ENCODE peak calls at places on chromosomes 16 and 17, in seven cellular contexts. Q is H9, T is neural progenitor cell, E is endodermal cell, M is AG09319, B is RWPE1, H is GM12865. C is an unnamed sample.

GRCh38 chr17:40026816-40027613 is 11.8 kb downstream of the CSF3 start:
- DNase-seq in Q (peak; percentile 95), T (peak; percentile 92), E (peak; percentile 97), M (peak; percentile 43), B (peak; percentile 86), H (peak; percentile 86), C (peak; percentile 77)

GRCh38 chr16:81586976-81587625 is 142.5 kb downstream of the CMIP start:
- DNase-seq in Q (no peak), T (no peak), E (no peak), M (no peak), B (no peak), H (no peak), C (no peak)

GRCh38 chr16:82016268-82016667 is 5.0 kb upstream of the SDR42E1 start:
- DNase-seq in Q (no peak), T (no peak), E (no peak), M (peak; percentile 46), B (peak; percentile 49), H (no peak), C (no peak)

GRCh38 chr16:11833951-11834695 is 17.2 kb downstream of the RSL1D1 start:
- DNase-seq in Q (no peak), T (no peak), E (no peak), M (peak; percentile 67), B (peak; percentile 61), H (peak; percentile 24), C (no peak)

GRCh38 chr16:89314357-89314756 is 96.9 kb downstream of the ZNF778 start:
- DNase-seq in Q (no peak), T (no peak), E (no peak), M (no peak), B (no peak), H (no peak), C (no peak)

GRCh38 chr17:78609198-78609597 is 32.0 kb upstream of the DNAH17 start:
- DNase-seq in Q (no peak), T (no peak), E (no peak), M (no peak), B (no peak), H (no peak), C (no peak)

GRCh38 chr17:38742431-38743308 is 5.5 kb downstream of the PCGF2 start:
- DNase-seq in Q (no peak), T (no peak), E (no peak), M (peak; percentile 70), B (no peak), H (no peak), C (no peak)

GRCh38 chr16:20660325-20660724 is 37.2 kb downstream of the ACSM1 start:
- DNase-seq in Q (no peak), T (no peak), E (no peak), M (no peak), B (no peak), H (no peak), C (no peak)

GRCh38 chr17:36705651-36706436 is 104.5 kb downstream of the MRM1 start:
- DNase-seq in Q (peak; percentile 80), T (peak; percentile 74), E (peak; percentile 93), M (no peak), B (peak; percentile 72), H (peak; percentile 61), C (peak; percentile 66)

GRCh38 chr16:89402962-89403361 is 87.4 kb downstream of the ANKRD11 start:
- DNase-seq in Q (no peak), T (no peak), E (no peak), M (no peak), B (no peak), H (no peak), C (no peak)

GRCh38 chr16:2526135-2526534 is 5.1 kb downstream of the CEMP1 start:
- DNase-seq in Q (no peak), T (no peak), E (no peak), M (no peak), B (no peak), H (no peak), C (no peak)

GRCh38 chr17:62562656-62563055 is 64.8 kb upstream of the MRC2 start:
- DNase-seq in Q (no peak), T (no peak), E (no peak), M (no peak), B (no peak), H (no peak), C (no peak)

GRCh38 chr17:27466748-27467375 is 10.6 kb downstream of the KSR1 start:
- DNase-seq in Q (no peak), T (no peak), E (no peak), M (no peak), B (no peak), H (peak; percentile 95), C (no peak)

GRCh38 chr17:74011963-74012362 is 191.5 kb upstream of the RPL38 start:
- DNase-seq in Q (no peak), T (no peak), E (no peak), M (no peak), B (no peak), H (no peak), C (no peak)

GRCh38 chr17:21194210-21194609 is 19.8 kb downstream of the TMEM11 start:
- DNase-seq in Q (no peak), T (no peak), E (no peak), M (no peak), B (no peak), H (no peak), C (no peak)

GRCh38 chr17:39114744-39115534 is 36.5 kb downstream of the PLXDC1 start:
- DNase-seq in Q (no peak), T (no peak), E (no peak), M (peak; percentile 22), B (no peak), H (no peak), C (no peak)

GRCh38 chr17:39404542-39405378 is 3.3 kb upstream of the FBXL20 start:
- DNase-seq in Q (no peak), T (no peak), E (no peak), M (peak; percentile 41), B (peak; percentile 86), H (peak; percentile 16), C (no peak)

GRCh38 chr17:53061446-53061845 is 761.3 kb upstream of the KIF2B start:
- DNase-seq in Q (peak; percentile 92), T (no peak), E (peak; percentile 84), M (no peak), B (no peak), H (no peak), C (peak; percentile 8)

GRCh38 chr17:1509255-1509943 is 7.0 kb downstream of the INPP5K start:
- DNase-seq in Q (no peak), T (no peak), E (peak; percentile 48), M (no peak), B (no peak), H (no peak), C (peak; percentile 49)

GRCh38 chr16:3030872-3031212 is 5.9 kb downstream of the BICDL2 start:
- DNase-seq in Q (no peak), T (no peak), E (peak; percentile 47), M (no peak), B (no peak), H (no peak), C (no peak)

GRCh38 chr17:82062984-82063368 is 2.6 kb downstream of the DUS1L start:
- DNase-seq in Q (no peak), T (no peak), E (no peak), M (no peak), B (no peak), H (no peak), C (no peak)

GRCh38 chr17:44219126-44219635 is 294 bp downstream of the UBTF start:
- DNase-seq in Q (peak; percentile 72), T (peak; percentile 93), E (peak; percentile 87), M (no peak), B (peak; percentile 72), H (peak; percentile 89), C (no peak)
- TF ChIP-seq CTCF in Q (peak; percentile 42), T (peak; percentile 50), E (peak; percentile 66), M (peak; percentile 8), B (no peak), H (peak; percentile 54), C (peak; percentile 60)

DNA sequence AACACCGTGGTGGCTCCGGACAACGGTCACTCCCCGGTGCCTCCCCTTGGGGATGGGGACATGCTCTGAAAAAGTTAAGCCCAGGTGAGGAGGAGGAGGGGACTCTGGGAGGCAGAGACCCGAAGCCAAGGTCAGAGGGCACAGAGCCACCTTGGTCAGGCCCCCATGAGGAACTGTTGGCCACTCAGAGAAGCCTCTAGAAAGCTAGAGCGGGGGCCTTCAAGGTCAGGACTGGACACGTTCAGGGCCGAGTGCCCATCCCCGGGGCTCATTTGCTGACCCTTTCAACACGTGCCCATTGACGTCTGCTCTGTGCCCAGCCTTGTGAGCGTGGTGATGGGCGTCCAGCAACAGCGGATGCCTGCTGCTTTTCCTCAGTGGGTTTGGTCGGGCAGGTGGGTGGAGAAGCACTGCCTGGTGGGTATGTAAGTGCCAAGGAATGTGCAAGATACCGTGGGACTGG is 38.2 kb downstream of the HASPIN start:
- DNase-seq in Q (no peak), T (no peak), E (peak; percentile 44), M (no peak), B (no peak), H (no peak), C (no peak)
- TF ChIP-seq CTCF in Q (no peak), T (no peak), E (no peak), M (no peak), B (no peak), H (no peak), C (no peak)

DNA sequence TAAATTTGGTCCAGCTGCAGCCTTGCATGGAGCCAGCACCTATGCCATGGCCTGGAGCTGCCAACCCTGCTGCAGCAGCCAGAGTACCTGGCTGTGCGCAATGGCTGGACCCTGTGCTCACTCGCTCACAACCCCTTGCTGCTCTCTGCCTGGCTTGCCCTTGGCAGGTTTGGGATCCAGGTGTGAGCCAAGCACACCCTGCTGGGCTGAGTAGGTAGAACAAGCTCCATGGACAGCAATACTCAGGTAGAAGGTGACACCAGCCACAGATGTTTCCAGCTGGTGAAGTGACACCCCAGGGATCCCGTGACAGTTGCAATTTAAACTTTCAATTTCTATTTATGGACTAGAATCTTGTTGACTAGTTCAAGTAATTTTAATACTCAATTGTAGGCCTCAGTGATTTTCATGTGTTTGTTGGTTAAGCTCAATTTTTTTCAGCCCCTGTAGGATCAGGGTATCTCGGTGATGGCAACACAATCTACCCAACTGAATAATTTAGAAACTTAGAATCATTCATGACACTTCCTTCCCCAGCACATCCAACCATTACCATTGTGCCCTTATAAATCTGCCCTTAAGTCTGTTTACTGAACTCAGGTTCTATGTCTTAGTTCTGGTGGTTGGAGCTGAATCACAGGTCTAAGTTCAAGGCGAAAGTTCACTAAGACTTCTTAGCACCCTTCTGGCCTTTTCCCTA is 480.0 kb downstream of the PMP22 start:
- DNase-seq in Q (peak; percentile 70), T (no peak), E (peak; percentile 85), M (no peak), B (no peak), H (peak; percentile 2), C (no peak)
- TF ChIP-seq CTCF in Q (peak; percentile 49), T (no peak), E (peak; percentile 72), M (no peak), B (no peak), H (no peak), C (no peak)

GRCh38 chr17:4258867-4259266 is 4.9 kb downstream of the ANKFY1 start:
- DNase-seq in Q (no peak), T (no peak), E (peak; percentile 7), M (no peak), B (no peak), H (no peak), C (no peak)

GRCh38 chr17:4267402-4267801 is 3.6 kb upstream of the ANKFY1 start:
- DNase-seq in Q (no peak), T (no peak), E (peak; percentile 46), M (no peak), B (no peak), H (no peak), C (no peak)

GRCh38 chr17:4261452-4261851 is 2.3 kb downstream of the ANKFY1 start:
- DNase-seq in Q (no peak), T (no peak), E (peak; percentile 63), M (no peak), B (no peak), H (no peak), C (no peak)

GRCh38 chr17:4266550-4266949 is 2.8 kb upstream of the ANKFY1 start:
- DNase-seq in Q (no peak), T (no peak), E (peak; percentile 39), M (no peak), B (no peak), H (no peak), C (no peak)

GRCh38 chr17:4263282-4264215 is at the start of gene ANKFY1:
- DNase-seq in Q (peak; percentile 98), T (peak; percentile 98), E (peak; percentile 100), M (peak; percentile 81), B (peak; percentile 98), H (peak; percentile 97), C (peak; percentile 93)
- TF ChIP-seq CTCF in Q (no peak), T (peak; percentile 28), E (no peak), M (peak; percentile 7), B (no peak), H (no peak), C (no peak)

C was measured in Caco-2.